ENCODE peak calls at places on chromosomes 5 and 9, in four cellular contexts. O, L, C and V are unnamed samples.

GRCh38 chr5:44927335-44927734 is 118.6 kb downstream of the MRPS30 start:
- DNase-seq in O (no peak), L (no peak), C (no peak), V (no peak)

GRCh38 chr9:33638516-33638915 is 114.5 kb downstream of the ANKRD18B start:
- DNase-seq in O (no peak), L (no peak), C (no peak), V (no peak)

GRCh38 chr5:96257904-96258303 is 175.1 kb downstream of the PCSK1 start:
- DNase-seq in O (no peak), L (no peak), C (no peak), V (no peak)

GRCh38 chr5:89417515-89417914 is 534.5 kb upstream of the MEF2C start:
- DNase-seq in O (no peak), L (no peak), C (no peak), V (no peak)

GRCh38 chr5:122701640-122702523 is 73.0 kb upstream of the SNX2 start:
- DNase-seq in O (no peak), L (no peak), C (no peak), V (peak; percentile 69)

GRCh38 chr5:81829242-81829641 is 78.3 kb upstream of the SSBP2 start:
- DNase-seq in O (no peak), L (no peak), C (no peak), V (no peak)

GRCh38 chr5:149450199-149450598 is 71.1 kb upstream of the IL17B start:
- DNase-seq in O (no peak), L (no peak), C (no peak), V (no peak)

GRCh38 chr5:16057277-16057676 is 122.3 kb downstream of the MARCHF11 start:
- DNase-seq in O (no peak), L (no peak), C (no peak), V (no peak)

GRCh38 chr5:40680741-40681350 is 1.1 kb downstream of the PTGER4 start:
- DNase-seq in O (peak; percentile 39), L (no peak), C (no peak), V (no peak)

GRCh38 chr5:112024769-112025168 is 267.8 kb upstream of the NREP start:
- DNase-seq in O (no peak), L (no peak), C (no peak), V (no peak)

GRCh38 chr9:136218673-136219072 is 13.7 kb upstream of the LHX3 start:
- DNase-seq in O (no peak), L (no peak), C (no peak), V (no peak)

GRCh38 chr5:150155258-150156032 is at the start of gene PDGFRB:
- DNase-seq in O (peak; percentile 88), L (peak; percentile 60), C (no peak), V (no peak)

GRCh38 chr5:73170522-73170921 is 2.5 kb upstream of the TMEM174 start:
- DNase-seq in O (no peak), L (peak; percentile 33), C (peak; percentile 50), V (no peak)

GRCh38 chr5:145975361-145976066 is 39.1 kb downstream of the SH3RF2 start:
- DNase-seq in O (peak; percentile 19), L (no peak), C (no peak), V (no peak)

GRCh38 chr9:93041108-93041802 is 17.2 kb upstream of the SUSD3 start:
- DNase-seq in O (no peak), L (peak; percentile 74), C (no peak), V (no peak)

GRCh38 chr5:61587120-61587519 is 255.1 kb downstream of the ZSWIM6 start:
- DNase-seq in O (no peak), L (no peak), C (no peak), V (no peak)

GRCh38 chr5:5523066-5523505 is 100.6 kb downstream of the ICE1 start:
- DNase-seq in O (no peak), L (no peak), C (no peak), V (peak; percentile 58)

GRCh38 chr5:135269828-135270545 is 129.0 kb downstream of the MACROH2A1 start:
- DNase-seq in O (no peak), L (no peak), C (no peak), V (no peak)

GRCh38 chr5:120251898-120252297 is 212.2 kb upstream of the PRR16 start:
- DNase-seq in O (no peak), L (no peak), C (no peak), V (no peak)

GRCh38 chr5:41182666-41183065 is 30.7 kb downstream of the C6 start:
- DNase-seq in O (no peak), L (no peak), C (no peak), V (no peak)

GRCh38 chr5:38151878-38152277 is 106.5 kb upstream of the EGFLAM start:
- DNase-seq in O (no peak), L (no peak), C (no peak), V (no peak)

GRCh38 chr9:120393386-120394057 is 186.4 kb downstream of the CDK5RAP2 start:
- DNase-seq in O (no peak), L (no peak), C (no peak), V (no peak)

GRCh38 chr9:38651400-38652042 is 31.1 kb upstream of the ANKRD18A start:
- DNase-seq in O (no peak), L (no peak), C (no peak), V (peak; percentile 11)

GRCh38 chr5:133147411-133147810 is 95.6 kb downstream of the HSPA4 start:
- DNase-seq in O (no peak), L (no peak), C (no peak), V (no peak)

GRCh38 chr5:669111-669841 is 23.9 kb downstream of the TPPP start:
- DNase-seq in O (peak; percentile 71), L (peak; percentile 76), C (no peak), V (no peak)

GRCh38 chr5:130035388-130035787 is 131.1 kb downstream of the CHSY3 start:
- DNase-seq in O (no peak), L (no peak), C (no peak), V (no peak)

GRCh38 chr5:74529101-74529500 is 111.4 kb downstream of the ENC1 start:
- DNase-seq in O (no peak), L (no peak), C (no peak), V (no peak)

GRCh38 chr5:150112211-150113046 is 26.1 kb upstream of the CSF1R start:
- DNase-seq in O (peak; percentile 39), L (no peak), C (no peak), V (no peak)

GRCh38 chr9:21615446-21615845 is 133.3 kb upstream of the IFNE start:
- DNase-seq in O (no peak), L (no peak), C (no peak), V (no peak)

GRCh38 chr9:84966876-84967830 is 297.6 kb downstream of the NTRK2 start:
- DNase-seq in O (no peak), L (no peak), C (peak; percentile 39), V (no peak)

GRCh38 chr9:73180373-73180772 is 28.7 kb downstream of the ANXA1 start:
- DNase-seq in O (no peak), L (no peak), C (no peak), V (no peak)

GRCh38 chr9:68678430-68678829 is 26.6 kb upstream of the PIP5K1B start:
- DNase-seq in O (peak; percentile 4), L (peak; percentile 57), C (no peak), V (no peak)

GRCh38 chr5:20028506-20028905 is 40.5 kb upstream of the CDH18 start:
- DNase-seq in O (no peak), L (no peak), C (no peak), V (no peak)

GRCh38 chr5:20034717-20035116 is 46.7 kb upstream of the CDH18 start:
- DNase-seq in O (no peak), L (no peak), C (no peak), V (no peak)

GRCh38 chr5:20030125-20030524 is 42.1 kb upstream of the CDH18 start:
- DNase-seq in O (no peak), L (no peak), C (no peak), V (no peak)
- TF ChIP-seq NRF1 in O (no peak), L (no peak), C (no peak), V (no peak)

GRCh38 chr9:124438091-124438490 is 12.2 kb upstream of the ADGRD2 start:
- DNase-seq in O (no peak), L (no peak), C (no peak), V (no peak)

GRCh38 chr9:124439661-124440243 is 10.5 kb upstream of the ADGRD2 start:
- DNase-seq in O (no peak), L (no peak), C (no peak), V (no peak)

GRCh38 chr9:124436320-124436719 is 13.9 kb upstream of the ADGRD2 start:
- DNase-seq in O (no peak), L (no peak), C (no peak), V (peak; percentile 39)

GRCh38 chr9:124439086-124439485 is 11.2 kb upstream of the ADGRD2 start:
- DNase-seq in O (no peak), L (no peak), C (no peak), V (no peak)

DNA sequence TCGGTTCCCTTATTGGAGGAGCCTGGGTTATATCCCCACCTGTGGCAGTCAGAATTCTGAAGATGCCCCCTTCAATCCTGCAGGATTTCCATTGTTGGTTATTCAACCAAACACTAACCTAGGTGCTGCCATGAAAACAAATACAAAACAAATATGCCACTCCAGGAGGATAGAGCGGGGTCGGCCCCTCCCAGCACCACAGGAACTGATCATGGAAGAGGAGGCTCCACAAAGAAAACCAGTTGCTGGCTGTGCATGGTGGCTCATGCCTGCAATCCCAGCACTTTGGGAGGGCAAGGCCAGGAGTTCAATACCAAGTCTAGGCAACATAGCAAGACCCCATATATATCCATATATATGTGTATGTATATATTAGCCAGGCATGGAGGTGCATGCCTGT is 13.2 kb upstream of the ADGRD2 start:
- DNase-seq in O (no peak), L (no peak), C (no peak), V (no peak)
- TF ChIP-seq RFX5 in O (no peak), L (no peak), C (no peak), V (no peak)

GRCh38 chr9:8780386-8780785 is 980.8 kb upstream of the DMAC1 start:
- DNase-seq in O (no peak), L (no peak), C (no peak), V (no peak)

GRCh38 chr9:8784813-8785212 is 985.2 kb upstream of the DMAC1 start:
- DNase-seq in O (no peak), L (no peak), C (no peak), V (no peak)

GRCh38 chr9:8782237-8782636 is 982.7 kb upstream of the DMAC1 start:
- DNase-seq in O (no peak), L (no peak), C (no peak), V (no peak)

GRCh38 chr9:8781447-8781846 is 981.9 kb upstream of the DMAC1 start:
- DNase-seq in O (no peak), L (no peak), C (no peak), V (no peak)

DNA sequence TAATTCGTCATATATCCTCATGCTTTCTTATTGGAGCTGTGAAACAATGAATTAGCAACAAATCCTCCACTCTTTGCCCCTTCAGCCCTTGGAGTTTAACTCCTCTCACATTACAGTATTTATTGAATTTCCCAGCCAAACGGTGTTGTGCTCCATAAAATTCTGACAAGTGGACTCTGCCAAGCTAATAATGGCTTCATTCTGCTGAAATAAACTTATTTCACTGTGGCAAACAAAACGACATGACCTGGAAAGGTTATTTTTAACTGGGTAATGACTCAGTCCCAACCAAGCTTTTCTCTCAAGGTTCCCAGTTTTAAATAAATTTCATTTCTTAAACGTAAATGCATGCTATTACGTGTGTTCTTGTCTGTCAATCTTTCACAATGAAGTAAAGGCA is 984.4 kb upstream of the DMAC1 start:
- DNase-seq in O (no peak), L (no peak), C (no peak), V (no peak)
- TF ChIP-seq NRF1 in O (no peak), L (no peak), C (no peak), V (no peak)

DNA sequence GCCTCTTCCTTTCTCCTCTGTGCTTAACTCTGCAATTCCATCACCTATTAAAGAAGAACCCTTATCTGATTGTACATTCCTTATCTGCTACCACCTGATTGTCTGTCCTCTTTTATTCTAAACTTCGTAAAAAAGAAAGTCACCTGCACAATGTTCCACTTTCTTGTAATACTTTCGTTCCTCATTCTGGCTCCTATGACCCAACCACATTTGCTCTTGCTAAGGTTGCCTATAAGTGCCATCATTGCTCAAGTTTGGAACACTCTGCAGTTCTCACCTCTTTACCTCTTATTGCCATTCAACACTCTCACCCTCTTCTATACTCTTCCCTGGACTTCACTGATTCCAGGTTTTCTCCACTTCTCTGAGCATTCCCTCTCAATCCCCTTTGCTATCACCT is 10.1 kb downstream of the TAF1L start:
- DNase-seq in O (no peak), L (no peak), C (no peak), V (no peak)
- TF ChIP-seq RFX5 in O (no peak), L (no peak), C (no peak), V (no peak)